ENCODE peak calls at places on chromosomes 4 and X, in nine cellular contexts. G, C, D, F, A, V, Q, J and M are unnamed samples.
A peak's percentile ranks its signal among the peaks of the same experiment; 100 is the strongest.

GRCh38 chr4:177400030-177400429 is 42.2 kb downstream of the AGA start:
- DNase-seq in Q (no peak), G (no peak), F (no peak), D (no peak), C (no peak), V (no peak), J (no peak), A (no peak), M (no peak)

GRCh38 chrX:153882086-153882498 is 3.9 kb downstream of the L1CAM start:
- DNase-seq in G (no peak), D (no peak), V (no peak), C (no peak), Q (peak; percentile 74), A (no peak), F (peak; percentile 87), J (no peak), M (no peak)

GRCh38 chr4:574346-575161 is 1.5 kb downstream of the TMEM271 start:
- DNase-seq in A (no peak), D (no peak), J (no peak), G (peak; percentile 22), C (no peak), V (no peak), F (no peak), Q (no peak), M (no peak)

GRCh38 chr4:140567722-140568121 is 1.0 kb downstream of the UCP1 start:
- DNase-seq in Q (peak; percentile 23), A (no peak), C (no peak), J (no peak), G (no peak), D (no peak), V (no peak), F (no peak), M (peak; percentile 5)

GRCh38 chr4:162645381-162645780 is 481.6 kb upstream of the FSTL5 start:
- DNase-seq in A (peak; percentile 5), D (no peak), F (no peak), G (no peak), J (no peak), V (peak; percentile 9), Q (no peak), C (no peak), M (no peak)

GRCh38 chr4:93749351-93749761 is 79.2 kb upstream of the ATOH1 start:
- DNase-seq in C (no peak), D (no peak), V (no peak), A (no peak), Q (no peak), J (no peak), F (no peak), G (no peak), M (no peak)

GRCh38 chrX:5306654-5307121 is 922.0 kb downstream of the NLGN4X start:
- DNase-seq in V (peak; percentile 1), J (no peak), G (no peak), Q (no peak), A (peak; percentile 6), D (no peak), C (no peak), F (no peak), M (no peak)

GRCh38 chr4:140252144-140252741 is 98.3 kb upstream of the MAML3 start:
- DNase-seq in J (no peak), G (no peak), Q (peak; percentile 83), C (no peak), D (no peak), F (no peak), A (peak; percentile 57), V (peak; percentile 44), M (no peak)

GRCh38 chr4:94527556-94528233 is 76.0 kb downstream of the PDLIM5 start:
- DNase-seq in A (no peak), Q (no peak), C (no peak), F (no peak), V (no peak), D (no peak), G (no peak), J (no peak), M (no peak)

GRCh38 chr4:185837415-185838103 is 25.6 kb upstream of the SORBS2 start:
- DNase-seq in G (no peak), J (no peak), D (no peak), V (no peak), F (no peak), C (peak; percentile 36), Q (no peak), A (no peak), M (peak; percentile 70)

GRCh38 chr4:53113433-53114215 is 251.5 kb downstream of the RASL11B start:
- DNase-seq in F (no peak), D (no peak), C (no peak), V (no peak), A (no peak), G (no peak), Q (no peak), J (no peak), M (no peak)

GRCh38 chrX:25049347-25049746 is 33.6 kb upstream of the ARX start:
- DNase-seq in A (no peak), J (no peak), D (no peak), G (no peak), V (no peak), F (peak; percentile 62), Q (no peak), C (no peak), M (no peak)

GRCh38 chrX:16712825-16713155 is 321 bp upstream of the CTPS2 start:
- DNase-seq in V (no peak), F (no peak), J (no peak), C (no peak), A (no peak), D (no peak), Q (no peak), G (no peak), M (peak; percentile 20)

GRCh38 chr4:72418458-72418857 is 150.6 kb downstream of the ADAMTS3 start:
- DNase-seq in Q (peak; percentile 87), D (no peak), J (no peak), A (peak; percentile 80), G (peak; percentile 63), V (peak; percentile 76), C (peak; percentile 92), F (peak; percentile 91), M (peak; percentile 88)

GRCh38 chrX:9888953-9889470 is 78.1 kb upstream of the CLDN34 start:
- DNase-seq in J (no peak), V (no peak), G (no peak), F (no peak), Q (no peak), D (no peak), C (no peak), A (no peak), M (no peak)

GRCh38 chr4:2251795-2252529 is 9.9 kb downstream of the MXD4 start:
- DNase-seq in C (no peak), J (no peak), Q (peak; percentile 6), V (no peak), A (no peak), G (no peak), D (no peak), F (no peak), M (no peak)

GRCh38 chr4:9866931-9867330 is 85.5 kb downstream of the DRD5 start:
- DNase-seq in V (no peak), A (no peak), J (no peak), G (no peak), D (no peak), F (no peak), C (no peak), Q (no peak), M (no peak)

GRCh38 chr4:138037716-138038115 is 204.4 kb downstream of the SLC7A11 start:
- DNase-seq in G (no peak), V (no peak), F (peak; percentile 51), J (no peak), A (no peak), D (no peak), C (no peak), Q (no peak), M (no peak)

GRCh38 chr4:7434766-7435150 is at the start of gene PSAPL1:
- DNase-seq in C (no peak), A (no peak), V (no peak), F (peak; percentile 32), G (peak; percentile 56), Q (peak; percentile 54), D (no peak), J (no peak), M (no peak)

GRCh38 chrX:41200785-41201184 is 115.5 kb downstream of the USP9X start:
- DNase-seq in F (no peak), A (no peak), D (no peak), V (no peak), J (no peak), Q (no peak), C (no peak), G (no peak), M (no peak)